ENCODE peak calls at places on chromosomes 7 and 10, in eight cellular contexts. H is mesenchymal stem cell, C is heart right ventricle, B is hepatocyte, S is GM23248, E is colonic mucosa, Q is right atrium auricular region, V is body of pancreas. F is an unnamed sample.

GRCh38 chr7:36161996-36162395 is 8.9 kb downstream of the EEPD1 start:
- DNase-seq in Q (no peak), V (no peak), B (no peak), C (no peak), H (no peak), E (no peak), S (no peak), F (no peak)

GRCh38 chr7:38054199-38054598 is 123.8 kb upstream of the STARD3NL start:
- DNase-seq in B (no peak), E (no peak), V (no peak), C (no peak), H (no peak), Q (no peak), S (no peak), F (no peak)

GRCh38 chr10:1754506-1755177 is 17.3 kb upstream of the ADARB2 start:
- DNase-seq in B (no peak), Q (no peak), E (no peak), H (no peak), C (no peak), S (no peak), V (no peak), F (no peak)

GRCh38 chr7:122327969-122328368 is 23.4 kb upstream of the FEZF1 start:
- DNase-seq in E (no peak), Q (no peak), B (no peak), V (no peak), C (no peak), H (no peak), S (no peak), F (no peak)

GRCh38 chr10:29955308-29955935 is 104.0 kb downstream of the JCAD start:
- DNase-seq in S (no peak), V (no peak), Q (no peak), C (no peak), B (no peak), H (peak), E (no peak), F (peak)

GRCh38 chr7:44759246-44759645 is 10.6 kb downstream of the ZMIZ2 start:
- DNase-seq in H (no peak), B (no peak), C (no peak), V (no peak), Q (no peak), S (no peak), E (no peak), F (no peak)

GRCh38 chr10:4070921-4071320 is 285.9 kb upstream of the KLF6 start:
- DNase-seq in H (no peak), C (no peak), B (no peak), Q (no peak), S (no peak), E (no peak), V (no peak), F (no peak)

GRCh38 chr7:105024734-105025133 is 10.7 kb downstream of the KMT2E start:
- DNase-seq in E (no peak), V (no peak), C (no peak), B (no peak), H (peak), S (peak), Q (no peak), F (no peak)

GRCh38 chr7:131141443-131141967 is 186.2 kb upstream of the MKLN1 start:
- DNase-seq in V (no peak), Q (no peak), E (no peak), S (no peak), B (no peak), C (no peak), H (no peak), F (no peak)

GRCh38 chr10:21727452-21728168 is 193.6 kb downstream of the MLLT10 start:
- DNase-seq in S (no peak), B (peak), H (peak), E (peak), V (no peak), C (no peak), Q (no peak), F (peak)

GRCh38 chr7:79548616-79549206 is 95.2 kb upstream of the MAGI2 start:
- DNase-seq in C (no peak), H (no peak), B (no peak), V (no peak), S (peak), Q (no peak), E (no peak), F (no peak)

GRCh38 chr10:77643795-77644468 is 6.3 kb upstream of the KCNMA1 start:
- DNase-seq in V (peak), C (no peak), Q (no peak), H (peak), E (peak), B (peak), S (peak), F (peak)

GRCh38 chr10:63204667-63205391 is 71.7 kb downstream of the NRBF2 start:
- DNase-seq in H (peak), B (no peak), C (no peak), Q (no peak), S (no peak), E (no peak), V (no peak), F (no peak)

GRCh38 chr7:98295467-98296220 is 14.2 kb downstream of the BRI3 start:
- DNase-seq in V (no peak), H (no peak), B (no peak), C (no peak), Q (no peak), S (peak), E (no peak), F (no peak)

GRCh38 chr10:103693070-103693811 is 162.1 kb downstream of the SH3PXD2A start:
- DNase-seq in V (no peak), C (no peak), H (peak), S (peak), B (peak), E (peak), Q (no peak), F (no peak)

GRCh38 chr7:118029881-118030422 is 154.0 kb upstream of the LSM8 start:
- DNase-seq in C (no peak), H (no peak), B (no peak), Q (no peak), S (no peak), E (no peak), V (no peak), F (no peak)

GRCh38 chr7:151249034-151249731 is 689 bp upstream of the SMARCD3 start:
- DNase-seq in B (peak), Q (peak), S (peak), H (peak), V (peak), E (peak), C (peak), F (peak)

GRCh38 chr7:92586403-92586802 is 3.8 kb downstream of the FAM133B start:
- DNase-seq in H (peak), E (no peak), S (peak), V (no peak), C (no peak), B (no peak), Q (no peak), F (no peak)

GRCh38 chr7:100156331-100157068 is 2.0 kb downstream of the TRAPPC14 start:
- DNase-seq in B (no peak), E (no peak), S (no peak), Q (no peak), V (no peak), H (no peak), C (no peak), F (no peak)

GRCh38 chr7:1025747-1026581 is 18.4 kb upstream of the GPR146 start:
- DNase-seq in H (no peak), S (no peak), Q (no peak), B (no peak), V (peak), E (no peak), C (no peak), F (no peak)

GRCh38 chr7:132509667-132510066 is 66.6 kb downstream of the PLXNA4 start:
- DNase-seq in B (no peak), S (no peak), V (no peak), Q (no peak), E (no peak), C (no peak), H (no peak), F (no peak)

GRCh38 chr10:128704716-128705115 is 578.5 kb upstream of the MKI67 start:
- DNase-seq in Q (no peak), S (no peak), C (no peak), H (peak), V (no peak), B (no peak), E (no peak), F (no peak)

GRCh38 chr10:127149613-127150081 is 46.7 kb downstream of the INSYN2A start:
- DNase-seq in B (no peak), Q (no peak), V (no peak), S (peak), C (no peak), E (no peak), H (no peak), F (peak)

GRCh38 chr7:140635345-140635744 is 5.3 kb downstream of the DENND2A start:
- DNase-seq in C (peak), H (no peak), Q (no peak), V (no peak), E (no peak), S (no peak), B (no peak), F (no peak)

GRCh38 chr10:24556746-24557742 is 166.6 kb downstream of the ARHGAP21 start:
- DNase-seq in E (peak), C (no peak), Q (peak), V (peak), B (peak), H (peak), S (peak), F (peak)

GRCh38 chr10:6009961-6010360 is 32.6 kb upstream of the IL15RA start:
- DNase-seq in H (no peak), E (peak), C (no peak), V (no peak), B (no peak), Q (no peak), S (peak), F (no peak)

GRCh38 chr10:6010569-6010968 is 33.2 kb upstream of the IL15RA start:
- DNase-seq in H (no peak), C (no peak), S (peak), Q (no peak), V (no peak), B (no peak), E (no peak), F (no peak)

GRCh38 chr10:6009159-6009558 is 31.8 kb upstream of the IL15RA start:
- DNase-seq in S (peak), C (no peak), B (no peak), V (no peak), Q (no peak), E (no peak), H (peak), F (peak)

GRCh38 chr10:6006991-6007390 is 29.6 kb upstream of the IL15RA start:
- DNase-seq in E (no peak), C (no peak), H (no peak), B (no peak), S (no peak), Q (no peak), V (no peak), F (no peak)

GRCh38 chr10:6008497-6009142 is 31.3 kb upstream of the IL15RA start:
- DNase-seq in E (peak), H (no peak), V (no peak), B (no peak), C (no peak), Q (no peak), S (peak), F (no peak)
- H3K4me3 ChIP-seq in E (no peak), H (no peak), V (no peak), B (no peak), C (peak), Q (peak), S (peak), F (no peak)

DNA sequence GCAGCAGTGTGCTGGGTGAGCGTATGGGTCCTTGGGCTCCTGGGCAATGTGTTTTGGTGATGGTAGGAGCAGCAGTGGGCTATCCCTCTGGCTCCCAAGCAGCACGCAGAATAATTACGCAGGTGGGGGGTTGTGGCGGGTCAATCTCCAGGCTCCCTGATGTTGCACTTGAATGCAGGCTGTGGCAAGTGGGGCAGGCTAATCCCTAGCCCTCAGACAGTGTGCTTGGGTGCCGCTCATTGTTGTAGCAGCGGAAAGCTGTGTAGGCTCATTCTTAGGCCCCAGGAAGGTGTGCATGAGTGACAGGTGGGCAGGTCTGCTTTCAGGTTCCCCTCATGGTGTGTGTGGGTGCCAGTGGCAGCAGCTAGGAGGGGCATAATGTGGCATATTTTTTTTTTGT is 44.1 kb downstream of the LOXL4 start:
- DNase-seq in B (no peak), V (no peak), H (no peak), E (no peak), C (no peak), Q (no peak), S (no peak), F (no peak)
- H3K4me3 ChIP-seq in B (no peak), V (no peak), H (no peak), E (no peak), C (no peak), Q (no peak), S (no peak), F (no peak)

GRCh38 chr10:99531026-99531695 is 1.6 kb upstream of the NKX2-3 start:
- DNase-seq in Q (no peak), H (peak), S (no peak), V (no peak), E (no peak), B (no peak), C (no peak), F (no peak)
- H3K4me3 ChIP-seq in Q (peak), H (no peak), S (no peak), V (no peak), E (peak), B (no peak), C (no peak), F (no peak)

DNA sequence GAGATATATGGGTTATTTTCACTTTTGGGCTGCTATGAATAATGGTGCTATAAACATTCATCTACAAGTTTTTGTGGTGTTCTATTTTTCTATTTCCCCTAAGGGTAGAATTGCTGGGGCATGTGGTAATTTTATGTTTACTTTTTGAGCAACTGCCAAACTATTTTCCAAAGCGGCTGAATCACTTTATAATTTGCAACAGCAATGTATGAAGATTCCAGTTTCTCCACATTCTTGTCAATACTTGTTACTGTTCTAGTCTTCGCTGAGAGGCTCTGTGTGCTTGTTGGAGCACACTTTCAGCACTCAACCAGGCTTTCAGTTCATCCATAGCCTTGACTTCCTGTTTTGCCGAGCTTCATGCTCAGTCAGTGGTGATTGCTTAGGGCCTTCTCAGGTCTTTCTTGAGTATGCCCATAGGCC is 39.0 kb downstream of the ADK start:
- DNase-seq in H (peak), Q (no peak), V (no peak), C (no peak), B (peak), E (no peak), S (peak), F (peak)
- H3K4me3 ChIP-seq in H (no peak), Q (no peak), V (no peak), C (no peak), B (no peak), E (no peak), S (peak), F (peak)

GRCh38 chr7:144403649-144404061 is at the start of gene NOBOX:
- DNase-seq in C (no peak), B (no peak), E (no peak), V (no peak), S (no peak), Q (no peak), H (no peak), F (no peak)

GRCh38 chr7:144410441-144410840 is 6.9 kb upstream of the NOBOX start:
- DNase-seq in C (no peak), S (no peak), Q (no peak), B (no peak), V (no peak), H (no peak), E (no peak), F (no peak)

GRCh38 chr7:144407266-144407931 is 3.9 kb upstream of the NOBOX start:
- DNase-seq in H (no peak), E (no peak), V (no peak), C (no peak), B (no peak), Q (no peak), S (no peak), F (no peak)

GRCh38 chr7:144404911-144405310 is 1.4 kb upstream of the NOBOX start:
- DNase-seq in S (no peak), H (no peak), E (no peak), C (no peak), B (no peak), Q (peak), V (no peak), F (no peak)

GRCh38 chr7:144408116-144408515 is 4.6 kb upstream of the NOBOX start:
- DNase-seq in B (no peak), H (no peak), C (no peak), Q (no peak), E (no peak), S (no peak), V (no peak), F (no peak)
- H3K4me3 ChIP-seq in B (no peak), H (no peak), C (no peak), Q (no peak), E (no peak), S (no peak), V (no peak), F (no peak)

GRCh38 chr7:13989138-13989943 is at the start of gene ETV1:
- DNase-seq in H (peak), V (peak), C (peak), B (peak), E (peak), S (peak), Q (peak), F (peak)
- H3K4me3 ChIP-seq in H (peak), V (peak), C (peak), B (peak), E (peak), S (peak), Q (peak), F (peak)

DNA sequence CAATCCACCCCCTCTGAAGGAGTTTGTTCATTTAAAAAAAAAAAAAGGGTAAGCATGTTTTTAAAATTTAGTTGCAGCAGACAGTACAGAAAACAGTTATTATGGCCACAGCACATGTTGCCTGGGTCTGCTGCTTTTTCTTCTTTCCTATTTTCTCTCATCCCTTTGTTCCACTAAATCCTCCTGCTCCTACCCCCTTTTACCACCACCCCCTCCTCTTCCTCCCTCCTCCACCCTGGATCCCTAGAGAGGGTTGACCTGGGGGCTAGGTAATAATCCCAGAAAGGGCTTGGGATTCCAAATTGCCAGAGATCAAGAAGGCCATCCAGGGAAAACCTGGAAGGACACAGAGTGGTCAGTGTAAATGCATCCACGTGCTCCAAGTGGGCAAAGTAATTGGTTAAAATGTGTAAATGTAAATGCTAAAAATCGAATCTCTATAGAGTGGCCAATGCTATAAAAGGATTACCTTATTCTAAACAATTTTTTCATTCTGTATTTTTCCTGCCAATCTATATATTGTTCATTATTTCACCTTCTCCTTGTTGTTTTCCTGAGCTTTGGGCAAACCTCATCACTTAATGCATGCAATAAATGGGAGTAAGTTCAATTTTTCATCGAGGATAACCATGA is 89.0 kb upstream of the PIK3CG start:
- DNase-seq in C (no peak), E (no peak), V (no peak), H (no peak), S (no peak), B (no peak), Q (no peak), F (no peak)
- H3K4me3 ChIP-seq in C (no peak), E (no peak), V (no peak), H (no peak), S (peak), B (no peak), Q (no peak), F (no peak)

DNA sequence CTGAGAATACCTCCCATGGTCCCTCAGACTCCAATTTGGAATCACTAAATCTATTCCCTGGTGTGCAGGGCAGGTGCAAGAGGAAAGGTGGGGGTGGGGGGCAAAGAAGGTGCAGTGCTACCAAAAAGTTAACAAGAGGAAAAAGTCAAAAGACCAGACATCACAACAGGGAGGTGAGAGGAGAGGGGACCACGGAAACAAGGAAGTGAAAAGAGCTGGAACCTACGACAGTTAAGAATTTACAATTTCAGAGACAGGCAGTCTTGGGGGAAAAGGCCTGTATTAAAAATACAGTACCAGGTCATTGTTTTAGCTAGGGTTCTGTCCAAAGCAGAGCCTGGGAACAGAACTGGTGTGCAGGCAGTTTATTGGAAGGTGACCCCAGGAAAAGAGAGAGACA is 14.6 kb downstream of the ITGB1 start:
- DNase-seq in H (no peak), Q (no peak), S (no peak), C (no peak), E (no peak), V (no peak), B (no peak), F (no peak)
- H3K4me3 ChIP-seq in H (no peak), Q (no peak), S (no peak), C (no peak), E (no peak), V (no peak), B (no peak), F (no peak)

DNA sequence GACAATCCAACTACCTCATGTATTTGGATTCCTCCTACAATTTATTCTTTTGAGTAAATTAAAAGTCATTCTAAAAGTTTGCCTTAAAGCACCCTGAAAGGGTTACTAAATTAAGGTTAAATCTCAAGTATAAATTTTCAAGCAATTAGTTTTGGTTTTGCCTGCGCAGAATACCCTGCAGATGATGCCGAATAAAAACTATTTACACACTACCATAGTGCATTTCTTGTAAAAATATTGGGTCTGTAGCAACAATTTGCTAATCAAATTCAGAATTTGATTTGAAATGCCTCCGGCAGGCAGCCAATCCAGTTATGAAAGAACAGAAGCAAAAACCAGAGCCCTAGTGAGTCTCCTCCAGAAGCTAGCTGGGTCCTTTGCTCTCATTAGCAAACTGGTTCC is 122.2 kb downstream of the TWIST1 start:
- DNase-seq in Q (no peak), C (no peak), V (no peak), S (peak), H (no peak), E (no peak), B (no peak), F (no peak)
- H3K4me3 ChIP-seq in Q (no peak), C (no peak), V (no peak), S (peak), H (no peak), E (no peak), B (no peak), F (no peak)